ENCODE peak calls at places on chromosomes 16 and 17, in eight cellular contexts. P is PC-3; A is MG63; W is SK-N-SH; X is AG09309; T is RWPE2; V is A172; R is activated T-cell treated with anti-CD3 and anti-CD28 coated beads, Interleukin-2, amount 50 U/mL, for 4 hours. F is an unnamed sample.

GRCh38 chr16:13997933-13998332 is 73.2 kb upstream of the MRTFB start:
- DNase-seq in P (peak; percentile 27), A (no peak), W (no peak), X (no peak), T (no peak), V (no peak), R (no peak), F (no peak)

GRCh38 chr16:80664226-80664625 is 123.4 kb downstream of the DYNLRB2 start:
- DNase-seq in P (no peak), A (no peak), W (no peak), X (no peak), T (no peak), V (no peak), R (no peak), F (no peak)

GRCh38 chr17:50326831-50327364 is 19.0 kb upstream of the XYLT2 start:
- DNase-seq in P (no peak), A (no peak), W (no peak), X (no peak), T (no peak), V (no peak), R (no peak), F (no peak)

GRCh38 chr17:49730787-49731441 is 23.1 kb upstream of the SLC35B1 start:
- DNase-seq in P (no peak), A (peak; percentile 60), W (no peak), X (no peak), T (no peak), V (no peak), R (no peak), F (no peak)

GRCh38 chr17:41527076-41528023 is 758 bp downstream of the KRT19 start:
- DNase-seq in P (no peak), A (no peak), W (no peak), X (no peak), T (no peak), V (no peak), R (no peak), F (no peak)

GRCh38 chr16:85416267-85417109 is 196.6 kb upstream of the GSE1 start:
- DNase-seq in P (peak; percentile 71), A (peak; percentile 62), W (peak; percentile 79), X (no peak), T (peak; percentile 67), V (peak; percentile 72), R (peak; percentile 67), F (no peak)

GRCh38 chr17:79220201-79220714 is 145.6 kb downstream of the ENGASE start:
- DNase-seq in P (no peak), A (no peak), W (peak; percentile 44), X (no peak), T (peak; percentile 45), V (no peak), R (no peak), F (no peak)

GRCh38 chr17:62964506-62964905 is 1.5 kb upstream of the TANC2 start:
- DNase-seq in P (no peak), A (no peak), W (no peak), X (no peak), T (no peak), V (no peak), R (no peak), F (no peak)

GRCh38 chr17:35161281-35161761 is 13.7 kb downstream of the UNC45B start:
- DNase-seq in P (no peak), A (no peak), W (no peak), X (no peak), T (no peak), V (no peak), R (no peak), F (no peak)

GRCh38 chr17:82320956-82321927 is 3.8 kb upstream of the CD7 start:
- DNase-seq in P (no peak), A (peak; percentile 26), W (peak; percentile 95), X (no peak), T (no peak), V (no peak), R (peak; percentile 85), F (no peak)

GRCh38 chr16:86928517-86929148 is 350.3 kb downstream of the FOXL1 start:
- DNase-seq in P (no peak), A (no peak), W (no peak), X (no peak), T (no peak), V (peak; percentile 45), R (no peak), F (no peak)

GRCh38 chr16:30494028-30494427 is 21.5 kb downstream of the ITGAL start:
- DNase-seq in P (no peak), A (no peak), W (no peak), X (no peak), T (no peak), V (no peak), R (no peak), F (no peak)

GRCh38 chr16:477287-477686 is 50.2 kb upstream of the CAPN15 start:
- DNase-seq in P (no peak), A (no peak), W (no peak), X (no peak), T (peak; percentile 58), V (peak; percentile 69), R (no peak), F (no peak)

GRCh38 chr16:85479972-85480726 is 133.0 kb upstream of the GSE1 start:
- DNase-seq in P (no peak), A (no peak), W (no peak), X (no peak), T (no peak), V (no peak), R (no peak), F (no peak)

GRCh38 chr17:55730380-55730779 is 7.7 kb upstream of the TMEM100 start:
- DNase-seq in P (no peak), A (no peak), W (no peak), X (no peak), T (no peak), V (no peak), R (no peak), F (no peak)

GRCh38 chr16:67100569-67101300 is 9.0 kb upstream of the PHAF1 start:
- DNase-seq in P (peak; percentile 42), A (no peak), W (peak; percentile 44), X (no peak), T (no peak), V (peak; percentile 13), R (no peak), F (no peak)

GRCh38 chr17:81870155-81870977 is 771 bp downstream of the ARHGDIA start:
- DNase-seq in P (peak; percentile 38), A (peak; percentile 70), W (peak; percentile 74), X (no peak), T (no peak), V (peak; percentile 55), R (no peak), F (no peak)

GRCh38 chr17:79814624-79814965 is 17.7 kb upstream of the CBX8 start:
- DNase-seq in P (no peak), A (no peak), W (no peak), X (no peak), T (no peak), V (no peak), R (no peak), F (no peak)

GRCh38 chr17:36682804-36683203 is 81.4 kb downstream of the MRM1 start:
- DNase-seq in P (no peak), A (no peak), W (no peak), X (no peak), T (no peak), V (no peak), R (no peak), F (no peak)

GRCh38 chr17:17117923-17118322 is 75.7 kb downstream of the MPRIP start:
- DNase-seq in P (no peak), A (no peak), W (no peak), X (no peak), T (no peak), V (no peak), R (no peak), F (no peak)

GRCh38 chr16:67917140-67917851 is 14.4 kb downstream of the CTRL start:
- DNase-seq in P (no peak), A (peak; percentile 40), W (no peak), X (no peak), T (no peak), V (no peak), R (no peak), F (no peak)

GRCh38 chr17:72683506-72684404 is 408.7 kb downstream of the SLC39A11 start:
- DNase-seq in P (peak; percentile 100), A (peak; percentile 92), W (no peak), X (peak; percentile 92), T (peak; percentile 92), V (peak; percentile 94), R (no peak), F (peak; percentile 70)

GRCh38 chr16:57380671-57381462 is 8.6 kb downstream of the CX3CL1 start:
- DNase-seq in P (peak; percentile 52), A (peak; percentile 41), W (no peak), X (no peak), T (no peak), V (peak; percentile 26), R (no peak), F (no peak)

GRCh38 chr16:83835972-83836566 is 28.3 kb downstream of the HSBP1 start:
- DNase-seq in P (peak; percentile 63), A (no peak), W (no peak), X (peak; percentile 23), T (no peak), V (peak; percentile 68), R (no peak), F (peak; percentile 61)

GRCh38 chr16:8957061-8957392 is 6.7 kb downstream of the USP7 start:
- DNase-seq in P (no peak), A (no peak), W (no peak), X (no peak), T (no peak), V (no peak), R (no peak), F (no peak)

GRCh38 chr16:31711344-31711845 is 162.2 kb upstream of the ZNF267 start:
- DNase-seq in P (no peak), A (no peak), W (no peak), X (no peak), T (no peak), V (no peak), R (no peak), F (no peak)

GRCh38 chr17:82126479-82127314 is 28.7 kb upstream of the FASN start:
- DNase-seq in P (no peak), A (no peak), W (peak; percentile 26), X (no peak), T (no peak), V (no peak), R (peak; percentile 64), F (no peak)

GRCh38 chr16:1494711-1495110 is 1.6 kb downstream of the TELO2 start:
- DNase-seq in P (no peak), A (no peak), W (no peak), X (no peak), T (no peak), V (no peak), R (no peak), F (no peak)

GRCh38 chr17:41734139-41734948 is at the start of gene HAP1:
- DNase-seq in P (peak; percentile 50), A (peak; percentile 43), W (peak; percentile 83), X (no peak), T (no peak), V (peak; percentile 25), R (no peak), F (no peak)

GRCh38 chr16:72723781-72724180 is 324.1 kb downstream of the ZFHX3 start:
- DNase-seq in P (peak; percentile 77), A (no peak), W (no peak), X (no peak), T (no peak), V (no peak), R (no peak), F (no peak)

GRCh38 chr16:15609286-15609649 is 33.7 kb downstream of the MARF1 start:
- DNase-seq in P (no peak), A (no peak), W (no peak), X (no peak), T (no peak), V (no peak), R (no peak), F (no peak)

GRCh38 chr17:79970576-79971068 is 65.0 kb downstream of the TBC1D16 start:
- DNase-seq in P (peak; percentile 81), A (no peak), W (peak; percentile 33), X (no peak), T (peak; percentile 35), V (peak; percentile 30), R (no peak), F (no peak)